ENCODE peak calls at places on chromosomes 5 and 9, in eight cellular contexts. K, E, U, O, A, V, Y and R are unnamed samples.

GRCh38 chr9:112485574-112485973 is 1.1 kb upstream of the KIAA1958 start:
- DNase-seq in Y (no peak), E (no peak), V (no peak), A (no peak), K (no peak), O (no peak), U (no peak), R (no peak)

GRCh38 chr5:170571331-170571731 is 67.5 kb downstream of the KCNIP1 start:
- DNase-seq in V (peak), U (peak), K (no peak), Y (no peak), A (no peak), E (no peak), O (no peak), R (no peak)

GRCh38 chr5:124902097-124902821 is 155.8 kb upstream of the ZNF608 start:
- DNase-seq in Y (no peak), V (peak), K (peak), E (peak), U (peak), O (no peak), A (no peak), R (no peak)

GRCh38 chr9:3528466-3528865 is 2.7 kb upstream of the RFX3 start:
- DNase-seq in A (peak), V (no peak), Y (no peak), U (no peak), K (peak), O (no peak), E (peak), R (no peak)

GRCh38 chr9:28120241-28121025 is 547.2 kb upstream of the C9orf72 start:
- DNase-seq in U (no peak), V (no peak), K (no peak), O (no peak), A (no peak), E (no peak), Y (no peak), R (no peak)

GRCh38 chr9:88702985-88703384 is 168.0 kb downstream of the NXNL2 start:
- DNase-seq in A (no peak), E (no peak), O (no peak), K (no peak), Y (no peak), U (no peak), V (no peak), R (no peak)

GRCh38 chr5:69450116-69450515 is 35.2 kb downstream of the MARVELD2 start:
- DNase-seq in K (no peak), Y (no peak), V (peak), O (no peak), U (peak), A (no peak), E (no peak), R (no peak)

GRCh38 chr5:93510626-93511420 is 70.2 kb downstream of the NR2F1-AS1 start:
- DNase-seq in A (no peak), Y (no peak), O (no peak), E (no peak), K (no peak), V (no peak), U (no peak), R (no peak)

GRCh38 chr5:36099748-36100147 is 33.1 kb upstream of the UGT3A2 start:
- DNase-seq in O (no peak), Y (no peak), E (no peak), V (no peak), K (no peak), U (no peak), A (no peak), R (no peak)
- TF ChIP-seq CTCF in O (no peak), Y (no peak), E (no peak), V (no peak), K (no peak), U (no peak), A (no peak), R (no peak)

GRCh38 chr5:160938532-160938931 is 86.5 kb upstream of the ATP10B start:
- DNase-seq in U (no peak), O (peak), E (no peak), V (no peak), K (no peak), A (no peak), Y (no peak), R (no peak)
- H3K4me3 ChIP-seq in U (no peak), O (no peak), E (no peak), V (no peak), K (no peak), A (no peak), Y (no peak), R (no peak)

GRCh38 chr9:83475741-83476140 is 62.5 kb downstream of the FRMD3 start:
- DNase-seq in A (no peak), V (no peak), K (no peak), O (no peak), U (no peak), E (no peak), Y (no peak), R (no peak)

GRCh38 chr9:83474631-83475030 is 63.6 kb downstream of the FRMD3 start:
- DNase-seq in U (no peak), A (no peak), V (no peak), Y (no peak), K (no peak), E (no peak), O (no peak), R (no peak)

GRCh38 chr9:83477120-83477519 is 61.1 kb downstream of the FRMD3 start:
- DNase-seq in K (peak), A (no peak), Y (no peak), O (no peak), E (no peak), U (no peak), V (no peak), R (no peak)

GRCh38 chr9:83477571-83477970 is 60.6 kb downstream of the FRMD3 start:
- DNase-seq in Y (no peak), U (peak), O (no peak), K (no peak), A (no peak), V (no peak), E (no peak), R (no peak)

DNA sequence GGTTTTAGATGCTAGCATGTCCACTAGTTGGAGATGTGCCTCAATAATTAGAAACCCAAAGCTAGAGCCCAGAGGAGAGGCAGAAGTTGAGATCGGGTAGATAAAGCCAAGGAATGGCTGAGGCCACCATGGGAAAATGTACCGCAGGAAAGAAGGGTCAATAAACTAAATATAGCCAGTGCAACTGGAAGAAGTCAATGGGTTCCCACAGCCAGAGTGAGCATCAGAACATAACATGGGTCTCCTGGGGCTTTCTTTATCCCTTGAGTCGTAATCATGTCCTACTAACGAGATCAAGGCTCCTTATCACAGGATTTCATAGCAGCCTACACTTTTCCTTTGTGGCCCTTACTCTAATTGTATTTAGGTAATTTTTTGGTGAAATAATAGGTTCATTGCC is 61.7 kb downstream of the FRMD3 start:
- DNase-seq in O (no peak), Y (no peak), K (no peak), V (no peak), E (no peak), U (no peak), A (no peak), R (no peak)
- TF ChIP-seq CTCF in O (no peak), Y (no peak), K (no peak), V (no peak), E (no peak), U (no peak), A (no peak), R (no peak)

GRCh38 chr5:2749514-2750025 is 1.9 kb downstream of the IRX2 start:
- DNase-seq in V (no peak), O (no peak), U (no peak), A (no peak), K (no peak), E (no peak), Y (peak), R (no peak)
- H3K4me3 ChIP-seq in V (peak), O (peak), U (peak), A (no peak), K (no peak), E (no peak), Y (no peak), R (no peak)

GRCh38 chr5:36528588-36528987 is 77.8 kb upstream of the SLC1A3 start:
- DNase-seq in O (no peak), K (no peak), V (no peak), E (no peak), Y (no peak), A (no peak), U (no peak), R (peak)
- TF ChIP-seq CTCF in O (no peak), K (no peak), V (no peak), E (no peak), Y (no peak), A (no peak), U (no peak), R (no peak)